ENCODE peak calls at places on chromosome 13, in ten cellular contexts. A is colonic mucosa; F is CD8-positive, alpha-beta T cell; R is transverse colon; Q is uterus; J is heart left ventricle; E is GM23338; O is thoracic aorta; B is breast epithelium; H is cardiac muscle cell. U is an unnamed sample.

GRCh38 chr13:84641491-84641890 is 759.2 kb upstream of the SLITRK1 start:
- DNase-seq in A (no peak), F (no peak), R (no peak), Q (no peak), J (no peak), E (no peak), O (no peak), B (no peak), H (no peak), U (no peak)

GRCh38 chr13:20997301-20998061 is 63.9 kb downstream of the LATS2 start:
- DNase-seq in A (no peak), F (no peak), R (no peak), Q (no peak), J (no peak), E (peak; percentile 75), O (no peak), B (no peak), H (peak; percentile 96), U (no peak)

GRCh38 chr13:86856996-86857395 is 814.2 kb upstream of the SLITRK5 start:
- DNase-seq in A (no peak), F (no peak), R (no peak), Q (no peak), J (no peak), E (peak; percentile 46), O (no peak), B (no peak), H (no peak), U (no peak)

GRCh38 chr13:22757530-22758120 is 423.2 kb upstream of the SGCG start:
- DNase-seq in A (no peak), F (no peak), R (no peak), Q (no peak), J (no peak), E (peak; percentile 24), O (no peak), B (no peak), H (peak; percentile 28), U (no peak)

GRCh38 chr13:65932587-65933239 is 1297.4 kb downstream of the PCDH9 start:
- DNase-seq in A (no peak), F (no peak), R (no peak), Q (no peak), J (no peak), E (no peak), O (no peak), B (no peak), H (no peak), U (no peak)

GRCh38 chr13:89380101-89380500 is 1708.9 kb downstream of the SLITRK5 start:
- DNase-seq in A (peak; percentile 36), F (no peak), R (peak; percentile 11), Q (no peak), J (no peak), E (no peak), O (no peak), B (no peak), H (no peak), U (no peak)

GRCh38 chr13:77779461-77780272 is 82.2 kb downstream of the SLAIN1 start:
- DNase-seq in A (peak; percentile 26), F (no peak), R (peak; percentile 11), Q (no peak), J (peak; percentile 34), E (peak; percentile 76), O (no peak), B (no peak), H (peak; percentile 87), U (peak; percentile 24)

GRCh38 chr13:103133551-103133950 is 67.3 kb upstream of the SLC10A2 start:
- DNase-seq in A (no peak), F (no peak), R (no peak), Q (no peak), J (no peak), E (no peak), O (no peak), B (no peak), H (no peak), U (no peak)

GRCh38 chr13:21749410-21749809 is 78.5 kb downstream of the FGF9 start:
- DNase-seq in A (no peak), F (no peak), R (no peak), Q (no peak), J (no peak), E (no peak), O (no peak), B (no peak), H (no peak), U (no peak)

GRCh38 chr13:49502954-49503353 is 7.2 kb downstream of the PHF11 start:
- DNase-seq in A (no peak), F (no peak), R (peak; percentile 8), Q (peak; percentile 27), J (no peak), E (no peak), O (no peak), B (no peak), H (peak; percentile 85), U (no peak)

GRCh38 chr13:59601993-59602392 is 561.7 kb downstream of the DIAPH3 start:
- DNase-seq in A (no peak), F (no peak), R (no peak), Q (no peak), J (no peak), E (no peak), O (no peak), B (no peak), H (peak; percentile 36), U (no peak)

GRCh38 chr13:39036212-39036611 is 1.7 kb downstream of the PROSER1 start:
- DNase-seq in A (peak; percentile 30), F (no peak), R (peak; percentile 21), Q (no peak), J (no peak), E (peak; percentile 50), O (no peak), B (no peak), H (peak; percentile 49), U (no peak)

GRCh38 chr13:29434217-29434940 is 161.1 kb downstream of the SLC7A1 start:
- DNase-seq in A (no peak), F (no peak), R (no peak), Q (no peak), J (no peak), E (no peak), O (no peak), B (no peak), H (no peak), U (peak; percentile 39)

GRCh38 chr13:51252954-51253531 is 30.8 kb downstream of the FAM124A start:
- DNase-seq in A (no peak), F (no peak), R (no peak), Q (no peak), J (no peak), E (no peak), O (no peak), B (no peak), H (no peak), U (no peak)

GRCh38 chr13:81610613-81611012 is 1269.7 kb upstream of the SPRY2 start:
- DNase-seq in A (no peak), F (no peak), R (no peak), Q (no peak), J (no peak), E (peak; percentile 2), O (no peak), B (no peak), H (no peak), U (no peak)

GRCh38 chr13:40660270-40660669 is 6.2 kb downstream of the FOXO1 start:
- DNase-seq in A (no peak), F (no peak), R (no peak), Q (no peak), J (no peak), E (peak; percentile 45), O (no peak), B (no peak), H (peak; percentile 65), U (no peak)

DNA sequence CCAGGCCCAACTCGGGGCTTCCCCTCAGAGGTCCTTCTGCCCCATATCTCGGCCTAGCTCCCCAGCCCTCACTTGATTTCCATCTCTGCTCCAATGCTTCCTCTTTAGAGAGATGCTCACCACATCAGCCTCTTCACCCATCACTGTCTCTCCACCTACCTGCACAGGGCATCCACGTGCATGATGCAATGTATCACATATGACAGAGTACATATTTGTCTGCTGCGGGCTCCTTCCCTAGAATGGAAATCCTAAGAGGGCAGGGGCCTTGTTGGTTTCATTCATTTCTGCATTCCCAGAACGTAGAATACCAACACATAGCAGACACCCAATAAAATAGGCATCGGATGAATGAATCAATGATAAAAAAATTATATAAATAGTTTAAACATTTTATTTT is 130.3 kb downstream of the USP12 start:
- DNase-seq in A (no peak), F (no peak), R (no peak), Q (no peak), J (no peak), E (no peak), O (no peak), B (no peak), H (no peak), U (no peak)
- TF ChIP-seq CTCF in A (no peak), F (no peak), R (no peak), Q (no peak), J (no peak), E (no peak), O (no peak), B (no peak), H (no peak), U (no peak)

GRCh38 chr13:110309661-110310524 is 2.8 kb downstream of the COL4A2 start:
- DNase-seq in A (no peak), F (no peak), R (no peak), Q (no peak), J (no peak), E (no peak), O (no peak), B (peak; percentile 17), H (no peak), U (no peak)
- H3K4me3 ChIP-seq in A (peak overlapping the region; percentile 48), F (no peak overlapping the region), R (peak overlapping the region; percentile 58), Q (peak overlapping the region; percentile 85), J (peak overlapping the region; percentile 67), E (peak overlapping the region; percentile 98), O (peak overlapping the region; percentile 95), B (peak overlapping the region; percentile 96), H (no peak overlapping the region), U (no peak overlapping the region)

DNA sequence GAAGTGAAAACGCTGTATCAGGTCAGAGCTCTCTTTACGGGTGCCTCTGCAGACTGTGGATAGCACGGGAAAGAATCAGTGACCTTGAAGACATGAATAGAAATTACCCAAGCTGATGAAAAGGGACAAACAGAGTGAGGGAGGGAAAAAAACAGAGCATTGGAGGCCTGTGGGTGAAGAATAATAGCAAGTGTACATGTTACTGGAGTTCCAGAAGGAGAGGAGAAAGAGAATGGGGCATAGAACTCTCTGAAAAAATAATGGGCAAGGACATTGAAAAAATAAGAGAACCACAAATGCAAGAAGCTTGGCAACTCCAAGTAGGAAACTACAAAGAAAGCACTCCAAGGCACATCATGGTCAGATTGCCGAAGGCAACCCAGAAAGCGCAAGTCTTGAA is 86.3 kb downstream of the SPACA7 start:
- DNase-seq in A (no peak), F (no peak), R (no peak), Q (no peak), J (no peak), E (no peak), O (no peak), B (no peak), H (no peak), U (no peak)
- H3K4me1 ChIP-seq in A (no peaks in the 10 kb centered on the region), F (no peaks in the 10 kb centered on the region), R (no peaks in the 10 kb centered on the region), Q (no peaks in the 10 kb centered on the region), J (no peaks in the 10 kb centered on the region), E (no peaks in the 10 kb centered on the region), O (no peaks in the 10 kb centered on the region), B (no peaks in the 10 kb centered on the region), H (no peaks in the 10 kb centered on the region), U (no peaks in the 10 kb centered on the region)

DNA sequence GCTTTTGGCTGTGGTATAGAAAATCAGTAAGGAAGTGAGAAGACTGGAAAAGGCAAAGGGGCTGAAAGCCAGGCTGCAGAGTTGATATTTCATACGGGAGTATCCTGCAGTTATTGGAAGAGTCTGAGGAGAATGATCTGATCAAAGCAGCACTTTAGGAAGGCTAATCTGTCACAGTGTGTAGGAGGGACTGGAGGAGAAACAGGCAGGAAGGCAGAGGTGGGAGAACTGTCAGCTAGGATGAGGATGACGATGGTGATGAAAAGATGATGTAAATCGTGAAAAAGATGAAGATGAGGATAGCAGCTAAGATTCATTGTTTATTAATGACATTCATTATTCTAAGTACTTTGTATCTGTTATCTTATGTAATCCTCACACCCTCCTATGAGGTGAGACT is 123.0 kb downstream of the DNAJC15 start:
- DNase-seq in A (no peak), F (no peak), R (no peak), Q (no peak), J (no peak), E (no peak), O (no peak), B (no peak), H (no peak), U (no peak)
- TF ChIP-seq CTCF in A (no peak), F (no peak), R (no peak), Q (no peak), J (no peak), E (no peak), O (no peak), B (no peak), H (no peak), U (no peak)

U was measured in BE2C.